ENCODE peak calls at places on chromosomes 2 and 18, in five cellular contexts. W is neuronal stem cell, K is H1, S is trophoblast cell, F is mesenchymal stem cell. L is an unnamed sample.

GRCh38 chr2:111678651-111679050 is 205.3 kb downstream of the ANAPC1 start:
- DNase-seq in S (no peak), W (no peak), K (no peak), F (no peak), L (no peak)

GRCh38 chr2:126784045-126784444 is 114.6 kb upstream of the TEX51 start:
- DNase-seq in S (no peak), F (no peak), W (no peak), K (no peak), L (no peak)

GRCh38 chr2:40190457-40190856 is 261.4 kb downstream of the SLC8A1 start:
- DNase-seq in S (no peak), F (no peak), W (no peak), K (no peak), L (no peak)

GRCh38 chr2:22382439-22383169 is 1002.4 kb upstream of the KLHL29 start:
- DNase-seq in K (no peak), S (no peak), F (no peak), W (peak), L (no peak)

GRCh38 chr2:24210106-24210455 is 35.2 kb downstream of the FAM228A start:
- DNase-seq in F (no peak), K (no peak), W (no peak), S (no peak), L (no peak)

GRCh38 chr2:239944706-239945551 is 80.2 kb downstream of the NDUFA10 start:
- DNase-seq in W (no peak), S (no peak), K (no peak), F (no peak), L (peak)

GRCh38 chr2:226673314-226673723 is 126.3 kb downstream of the IRS1 start:
- DNase-seq in K (no peak), S (peak), F (peak), W (no peak), L (no peak)

GRCh38 chr18:27136208-27136535 is 48.9 kb downstream of the CHST9 start:
- DNase-seq in K (no peak), F (peak), S (no peak), W (no peak), L (peak)

GRCh38 chr2:129681788-129682187 is 297.7 kb upstream of the RAB6C start:
- DNase-seq in F (no peak), W (no peak), K (no peak), S (no peak), L (no peak)

GRCh38 chr2:198448803-198449202 is 644.4 kb downstream of the PLCL1 start:
- DNase-seq in F (no peak), W (no peak), K (no peak), S (no peak), L (no peak)

GRCh38 chr2:32825291-32825712 is 121.5 kb upstream of the LTBP1 start:
- DNase-seq in W (no peak), K (no peak), S (no peak), F (no peak), L (no peak)

GRCh38 chr2:19362094-19362649 is 3.7 kb upstream of the OSR1 start:
- DNase-seq in K (no peak), S (peak), W (no peak), F (peak), L (no peak)

GRCh38 chr18:35593859-35594258 is 12.3 kb downstream of the GALNT1 start:
- DNase-seq in W (no peak), K (no peak), S (no peak), F (no peak), L (no peak)
- H2BK12ac ChIP-seq in W (no peak), K (no peak), S (no peak), F (no peak), L (no peak)

GRCh38 chr2:96523659-96524481 is 12.7 kb upstream of the ARID5A start:
- DNase-seq in W (no peak), F (no peak), S (peak), K (no peak), L (no peak)

GRCh38 chr2:96524482-96525210 is 11.9 kb upstream of the ARID5A start:
- DNase-seq in K (no peak), S (peak), F (no peak), W (no peak), L (no peak)

GRCh38 chr2:96526615-96527014 is 9.9 kb upstream of the ARID5A start:
- DNase-seq in W (no peak), K (no peak), F (no peak), S (no peak), L (no peak)

GRCh38 chr2:96526101-96526591 is 10.4 kb upstream of the ARID5A start:
- DNase-seq in S (no peak), K (no peak), F (no peak), W (no peak), L (no peak)

DNA sequence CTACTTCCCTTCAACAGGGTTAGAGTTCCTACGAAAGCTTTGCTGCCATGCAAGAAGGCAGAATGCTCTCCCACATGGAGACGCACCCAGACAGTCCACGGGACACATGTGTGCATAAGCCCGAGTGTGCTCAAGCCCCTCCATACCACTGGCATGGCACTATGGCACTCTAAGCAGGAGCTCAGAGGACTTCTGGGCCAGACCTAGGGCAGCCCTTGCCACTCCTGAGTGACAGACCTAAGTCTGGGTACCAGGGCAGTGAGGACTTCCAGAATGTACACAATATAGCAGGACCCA is 11.4 kb upstream of the ARID5A start:
- DNase-seq in W (no peak), K (no peak), F (no peak), S (no peak), L (no peak)
- H3K4me2 ChIP-seq in W (no peak), K (no peak), F (no peak), S (no peak), L (no peak)

GRCh38 chr2:235000426-235001236 is 48.8 kb downstream of the SH3BP4 start:
- DNase-seq in W (no peak), K (no peak), S (no peak), F (peak), L (no peak)

GRCh38 chr2:235001237-235002133 is 49.7 kb downstream of the SH3BP4 start:
- DNase-seq in K (no peak), W (no peak), S (no peak), F (peak), L (no peak)

GRCh38 chr2:234997389-234997788 is 45.6 kb downstream of the SH3BP4 start:
- DNase-seq in W (no peak), K (no peak), S (no peak), F (no peak), L (no peak)

GRCh38 chr2:234998404-234999211 is 46.8 kb downstream of the SH3BP4 start:
- DNase-seq in K (no peak), S (peak), F (peak), W (no peak), L (no peak)

DNA sequence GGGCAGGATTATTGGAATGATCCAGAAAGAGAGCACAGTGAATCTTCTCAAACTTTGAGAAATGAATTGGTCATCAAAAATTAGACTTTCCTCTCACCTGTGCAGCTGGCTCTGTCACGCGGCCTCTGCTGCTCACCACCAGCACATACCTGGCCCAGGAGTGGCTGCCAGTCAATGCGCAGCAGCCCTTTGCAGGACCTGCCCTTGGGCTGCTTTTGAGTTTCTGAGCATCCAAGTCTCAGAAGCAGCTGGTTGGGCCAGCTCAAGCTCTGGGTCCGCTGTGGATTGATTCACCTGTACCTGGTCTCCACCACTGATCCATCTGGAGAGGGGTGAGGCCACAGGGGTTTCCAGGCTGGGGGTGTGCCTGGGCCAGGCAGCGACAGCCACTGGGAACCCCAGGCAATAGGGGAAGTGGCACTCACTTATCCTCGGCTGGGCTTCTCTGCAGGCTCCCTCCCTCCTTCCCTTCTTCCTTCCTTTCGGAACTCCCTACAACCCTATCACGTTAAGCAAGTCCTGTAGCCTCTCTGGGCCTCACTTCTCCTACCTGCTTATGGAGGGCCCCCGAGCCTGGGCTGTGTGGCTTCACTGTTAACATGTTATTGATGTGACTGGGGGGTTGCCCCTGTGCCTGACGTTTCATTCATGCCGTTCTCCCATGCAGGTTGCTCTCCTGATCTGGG is 48.1 kb downstream of the SH3BP4 start:
- DNase-seq in F (no peak), S (peak), W (no peak), K (no peak), L (no peak)
- H2BK120ac ChIP-seq in F (peak), S (no peak), W (no peak), K (no peak), L (no peak)

GRCh38 chr2:143577489-143577888 is 448.3 kb downstream of the ARHGAP15 start:
- DNase-seq in K (no peak), S (no peak), F (no peak), W (no peak), L (no peak)
- H2BK12ac ChIP-seq in K (no peak), S (no peak), F (no peak), W (no peak), L (no peak)

GRCh38 chr2:222782201-222782600 is 78.6 kb upstream of the ACSL3 start:
- DNase-seq in K (no peak), S (peak), F (no peak), W (no peak), L (no peak)
- H3K4me2 ChIP-seq in K (no peak), S (no peak), F (no peak), W (no peak), L (no peak)

DNA sequence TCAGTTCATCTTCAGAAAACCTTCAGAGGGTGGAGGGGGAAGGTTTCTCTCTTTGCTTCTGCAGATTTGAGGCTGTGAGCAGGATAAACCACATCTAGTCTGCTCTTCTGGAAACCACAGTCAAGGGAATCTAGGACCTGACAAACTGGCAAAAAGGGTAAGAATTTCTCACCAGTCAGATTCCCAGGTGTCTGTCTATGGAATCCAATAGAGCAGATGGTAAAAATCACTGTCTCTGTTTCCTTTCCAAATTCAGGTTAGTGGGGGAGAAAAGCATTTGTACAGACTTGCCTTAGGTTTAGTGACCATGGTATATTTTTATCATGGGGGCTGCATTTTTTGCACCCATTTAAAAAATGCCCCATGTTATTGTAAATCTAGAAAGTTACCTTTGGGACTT is 62.2 kb upstream of the POLE4 start:
- DNase-seq in K (no peak), W (no peak), F (no peak), S (no peak), L (no peak)
- H2BK120ac ChIP-seq in K (no peak), W (no peak), F (no peak), S (no peak), L (no peak)

GRCh38 chr2:11200651-11201050 is 45.4 kb downstream of the SLC66A3 start:
- DNase-seq in F (no peak), W (no peak), K (no peak), S (no peak), L (no peak)

GRCh38 chr2:11203480-11203879 is 48.2 kb downstream of the SLC66A3 start:
- DNase-seq in S (peak), W (no peak), K (no peak), F (peak), L (no peak)

GRCh38 chr2:11201969-11202368 is 46.7 kb downstream of the SLC66A3 start:
- DNase-seq in W (no peak), S (no peak), K (no peak), F (no peak), L (no peak)
- H2BK12ac ChIP-seq in W (no peak), S (no peak), K (no peak), F (no peak), L (no peak)

DNA sequence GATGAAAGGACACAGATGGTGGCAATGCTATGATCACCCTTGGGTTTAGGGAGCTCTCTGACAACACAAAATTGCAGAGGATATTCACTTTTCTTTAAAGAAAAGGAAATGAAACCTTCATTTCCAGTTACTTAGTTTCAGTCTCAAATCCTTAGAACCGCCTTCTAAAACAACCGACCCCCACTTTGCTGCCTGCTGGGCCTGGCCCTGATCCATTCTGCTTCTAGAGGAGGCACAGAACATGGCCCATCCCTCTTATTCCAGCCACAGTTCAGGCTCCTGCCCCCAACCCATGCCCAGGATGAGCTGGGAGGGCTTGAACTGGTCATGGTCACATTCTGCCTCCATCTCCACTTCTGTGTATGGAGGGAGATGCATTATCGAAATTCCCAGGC is 311.6 kb downstream of the EN1 start:
- DNase-seq in F (no peak), K (no peak), S (no peak), W (no peak), L (no peak)
- H3K4me2 ChIP-seq in F (no peak), K (no peak), S (no peak), W (no peak), L (no peak)